ENCODE peak calls at places on chromosome 17, in eight cellular contexts. One of them, this sample, is unnamed.

GRCh38 chr17:6365187-6365943 is 69.6 kb downstream of the AIPL1 start:
- DNase-seq in SW 1271: no peak
- DNase-seq in activated effector memory CD4-positive, alpha-beta T cell treated with Interleukin-2 at 50 U/mL for 16 hours: no peak
- DNase-seq in NCI-H1694 treated with DMSO at 0.1 percent for 48 hours: no peak
- DNase-seq in Karpas-422: no peak
- DNase-seq in activated T-helper 2 cell treated with anti-CD3 and anti-CD28 coated beads, Interferon-gamma antibody, Interleukin-2, Interleukin-4, amounts not matched to agents 10 μg/mL and 5 μg/mL and 100 μg/mL, durations not matched to agents 14 hours and 24 hours and 36 hours: no peak
- DNase-seq in AG08395: peak; percentile 6
- DNase-seq in B cell: no peak
- DNase-seq in this sample: no peak

GRCh38 chr17:62860962-62861873 is 53.1 kb upstream of the MARCHF10 start:
- DNase-seq in SW 1271: no peak
- DNase-seq in activated effector memory CD4-positive, alpha-beta T cell treated with Interleukin-2 at 50 U/mL for 16 hours: no peak
- DNase-seq in NCI-H1694 treated with DMSO at 0.1 percent for 48 hours: no peak
- DNase-seq in Karpas-422: no peak
- DNase-seq in activated T-helper 2 cell treated with anti-CD3 and anti-CD28 coated beads, Interferon-gamma antibody, Interleukin-2, Interleukin-4, amounts not matched to agents 10 μg/mL and 5 μg/mL and 100 μg/mL, durations not matched to agents 14 hours and 24 hours and 36 hours: no peak
- DNase-seq in AG08395: no peak
- DNase-seq in B cell: no peak
- DNase-seq in this sample: no peak

GRCh38 chr17:28928061-28928460 is 23.3 kb downstream of the PHF12 start:
- DNase-seq in SW 1271: no peak
- DNase-seq in activated effector memory CD4-positive, alpha-beta T cell treated with Interleukin-2 at 50 U/mL for 16 hours: no peak
- DNase-seq in NCI-H1694 treated with DMSO at 0.1 percent for 48 hours: no peak
- DNase-seq in Karpas-422: no peak
- DNase-seq in activated T-helper 2 cell treated with anti-CD3 and anti-CD28 coated beads, Interferon-gamma antibody, Interleukin-2, Interleukin-4, amounts not matched to agents 10 μg/mL and 5 μg/mL and 100 μg/mL, durations not matched to agents 14 hours and 24 hours and 36 hours: no peak
- DNase-seq in AG08395: no peak
- DNase-seq in B cell: no peak
- DNase-seq in this sample: peak; percentile 67

GRCh38 chr17:56988901-56989572 is 11.1 kb downstream of the SCPEP1 start:
- DNase-seq in SW 1271: no peak
- DNase-seq in activated effector memory CD4-positive, alpha-beta T cell treated with Interleukin-2 at 50 U/mL for 16 hours: no peak
- DNase-seq in NCI-H1694 treated with DMSO at 0.1 percent for 48 hours: no peak
- DNase-seq in Karpas-422: no peak
- DNase-seq in activated T-helper 2 cell treated with anti-CD3 and anti-CD28 coated beads, Interferon-gamma antibody, Interleukin-2, Interleukin-4, amounts not matched to agents 10 μg/mL and 5 μg/mL and 100 μg/mL, durations not matched to agents 14 hours and 24 hours and 36 hours: no peak
- DNase-seq in AG08395: no peak
- DNase-seq in B cell: no peak
- DNase-seq in this sample: no peak

GRCh38 chr17:83196973-83197880 is 117.8 kb downstream of the METRNL start:
- DNase-seq in SW 1271: no peak
- DNase-seq in activated effector memory CD4-positive, alpha-beta T cell treated with Interleukin-2 at 50 U/mL for 16 hours: no peak
- DNase-seq in NCI-H1694 treated with DMSO at 0.1 percent for 48 hours: no peak
- DNase-seq in Karpas-422: no peak
- DNase-seq in activated T-helper 2 cell treated with anti-CD3 and anti-CD28 coated beads, Interferon-gamma antibody, Interleukin-2, Interleukin-4, amounts not matched to agents 10 μg/mL and 5 μg/mL and 100 μg/mL, durations not matched to agents 14 hours and 24 hours and 36 hours: peak; percentile 7
- DNase-seq in AG08395: peak; percentile 61
- DNase-seq in B cell: no peak
- DNase-seq in this sample: no peak

GRCh38 chr17:42667088-42667951 is 8.2 kb downstream of the TUBG2 start:
- DNase-seq in SW 1271: peak; percentile 90
- DNase-seq in activated effector memory CD4-positive, alpha-beta T cell treated with Interleukin-2 at 50 U/mL for 16 hours: no peak
- DNase-seq in NCI-H1694 treated with DMSO at 0.1 percent for 48 hours: no peak
- DNase-seq in Karpas-422: no peak
- DNase-seq in activated T-helper 2 cell treated with anti-CD3 and anti-CD28 coated beads, Interferon-gamma antibody, Interleukin-2, Interleukin-4, amounts not matched to agents 10 μg/mL and 5 μg/mL and 100 μg/mL, durations not matched to agents 14 hours and 24 hours and 36 hours: no peak
- DNase-seq in AG08395: peak; percentile 96
- DNase-seq in B cell: no peak
- DNase-seq in this sample: no peak

GRCh38 chr17:37483311-37484039 is 6.2 kb upstream of the DUSP14 start:
- DNase-seq in SW 1271: peak; percentile 39
- DNase-seq in activated effector memory CD4-positive, alpha-beta T cell treated with Interleukin-2 at 50 U/mL for 16 hours: no peak
- DNase-seq in NCI-H1694 treated with DMSO at 0.1 percent for 48 hours: peak; percentile 34
- DNase-seq in Karpas-422: no peak
- DNase-seq in activated T-helper 2 cell treated with anti-CD3 and anti-CD28 coated beads, Interferon-gamma antibody, Interleukin-2, Interleukin-4, amounts not matched to agents 10 μg/mL and 5 μg/mL and 100 μg/mL, durations not matched to agents 14 hours and 24 hours and 36 hours: no peak
- DNase-seq in AG08395: peak; percentile 77
- DNase-seq in B cell: no peak
- DNase-seq in this sample: peak; percentile 81

GRCh38 chr17:30095507-30096244 is 20.9 kb upstream of the NSRP1 start:
- DNase-seq in SW 1271: peak; percentile 76
- DNase-seq in activated effector memory CD4-positive, alpha-beta T cell treated with Interleukin-2 at 50 U/mL for 16 hours: no peak
- DNase-seq in NCI-H1694 treated with DMSO at 0.1 percent for 48 hours: peak; percentile 46
- DNase-seq in Karpas-422: peak; percentile 74
- DNase-seq in activated T-helper 2 cell treated with anti-CD3 and anti-CD28 coated beads, Interferon-gamma antibody, Interleukin-2, Interleukin-4, amounts not matched to agents 10 μg/mL and 5 μg/mL and 100 μg/mL, durations not matched to agents 14 hours and 24 hours and 36 hours: no peak
- DNase-seq in AG08395: peak; percentile 75
- DNase-seq in B cell: peak; percentile 22
- DNase-seq in this sample: peak; percentile 78

GRCh38 chr17:78967782-78968362 is 11.9 kb downstream of the LGALS3BP start:
- DNase-seq in SW 1271: no peak
- DNase-seq in activated effector memory CD4-positive, alpha-beta T cell treated with Interleukin-2 at 50 U/mL for 16 hours: no peak
- DNase-seq in NCI-H1694 treated with DMSO at 0.1 percent for 48 hours: no peak
- DNase-seq in Karpas-422: no peak
- DNase-seq in activated T-helper 2 cell treated with anti-CD3 and anti-CD28 coated beads, Interferon-gamma antibody, Interleukin-2, Interleukin-4, amounts not matched to agents 10 μg/mL and 5 μg/mL and 100 μg/mL, durations not matched to agents 14 hours and 24 hours and 36 hours: no peak
- DNase-seq in AG08395: no peak
- DNase-seq in B cell: no peak
- DNase-seq in this sample: no peak

This sample was measured in brain microvascular endothelial cell.